ENCODE peak calls at places on chromosomes 7 and 10, in four cellular contexts. One of them, this sample, is unnamed.

GRCh38 chr10:98394855-98395440 is 20.0 kb downstream of the PYROXD2 start:
- DNase-seq in transverse colon: no peak
- DNase-seq in ascending aorta: no peak
- DNase-seq in body of pancreas: no peak
- DNase-seq in this sample: no peak

GRCh38 chr10:62036186-62037081 is 134.9 kb downstream of the ARID5B start:
- DNase-seq in transverse colon: no peak
- DNase-seq in ascending aorta: no peak
- DNase-seq in body of pancreas: no peak
- DNase-seq in this sample: no peak

GRCh38 chr7:123811056-123811455 is 33.9 kb upstream of the HYAL4 start:
- DNase-seq in transverse colon: no peak
- DNase-seq in ascending aorta: no peak
- DNase-seq in body of pancreas: no peak
- DNase-seq in this sample: no peak

GRCh38 chr7:123114288-123114687 is 85.5 kb downstream of the SLC13A1 start:
- DNase-seq in transverse colon: no peak
- DNase-seq in ascending aorta: no peak
- DNase-seq in body of pancreas: no peak
- DNase-seq in this sample: no peak

GRCh38 chr7:132403465-132404110 is 172.7 kb downstream of the PLXNA4 start:
- DNase-seq in transverse colon: no peak
- DNase-seq in ascending aorta: no peak
- DNase-seq in body of pancreas: no peak
- DNase-seq in this sample: no peak

GRCh38 chr7:149228831-149229471 is 10.5 kb upstream of the ZNF212 start:
- DNase-seq in transverse colon: no peak
- DNase-seq in ascending aorta: no peak
- DNase-seq in body of pancreas: no peak
- DNase-seq in this sample: no peak

GRCh38 chr10:436013-436697 is 253.3 kb downstream of the DIP2C start:
- DNase-seq in transverse colon: no peak
- DNase-seq in ascending aorta: no peak
- DNase-seq in body of pancreas: no peak
- DNase-seq in this sample: peak; percentile 66

GRCh38 chr10:8102708-8103401 is 48.4 kb downstream of the GATA3 start:
- DNase-seq in transverse colon: no peak
- DNase-seq in ascending aorta: no peak
- DNase-seq in body of pancreas: no peak
- DNase-seq in this sample: peak; percentile 91

GRCh38 chr7:112069879-112070321 is 136.3 kb downstream of the DOCK4 start:
- DNase-seq in transverse colon: no peak
- DNase-seq in ascending aorta: no peak
- DNase-seq in body of pancreas: no peak
- DNase-seq in this sample: no peak

GRCh38 chr7:130144632-130145171 is 60.5 kb downstream of the TMEM209 start:
- DNase-seq in transverse colon: no peak
- DNase-seq in ascending aorta: no peak
- DNase-seq in body of pancreas: peak; percentile 56
- DNase-seq in this sample: no peak

GRCh38 chr7:159075563-159076238 is 69.0 kb downstream of the VIPR2 start:
- DNase-seq in transverse colon: no peak
- DNase-seq in ascending aorta: no peak
- DNase-seq in body of pancreas: no peak
- DNase-seq in this sample: no peak

GRCh38 chr7:47551550-47552121 is 30.3 kb downstream of the TNS3 start:
- DNase-seq in transverse colon: no peak
- DNase-seq in ascending aorta: no peak
- DNase-seq in body of pancreas: no peak
- DNase-seq in this sample: no peak

GRCh38 chr7:143889068-143889467 is 12.9 kb downstream of the TCAF1 start:
- DNase-seq in transverse colon: no peak
- DNase-seq in ascending aorta: no peak
- DNase-seq in body of pancreas: no peak
- DNase-seq in this sample: no peak
- H3K4me3 ChIP-seq in transverse colon: no peak overlapping the region
- H3K4me3 ChIP-seq in ascending aorta: no peak overlapping the region
- H3K4me3 ChIP-seq in body of pancreas: no peak overlapping the region
- H3K4me3 ChIP-seq in this sample: no peak overlapping the region

DNA sequence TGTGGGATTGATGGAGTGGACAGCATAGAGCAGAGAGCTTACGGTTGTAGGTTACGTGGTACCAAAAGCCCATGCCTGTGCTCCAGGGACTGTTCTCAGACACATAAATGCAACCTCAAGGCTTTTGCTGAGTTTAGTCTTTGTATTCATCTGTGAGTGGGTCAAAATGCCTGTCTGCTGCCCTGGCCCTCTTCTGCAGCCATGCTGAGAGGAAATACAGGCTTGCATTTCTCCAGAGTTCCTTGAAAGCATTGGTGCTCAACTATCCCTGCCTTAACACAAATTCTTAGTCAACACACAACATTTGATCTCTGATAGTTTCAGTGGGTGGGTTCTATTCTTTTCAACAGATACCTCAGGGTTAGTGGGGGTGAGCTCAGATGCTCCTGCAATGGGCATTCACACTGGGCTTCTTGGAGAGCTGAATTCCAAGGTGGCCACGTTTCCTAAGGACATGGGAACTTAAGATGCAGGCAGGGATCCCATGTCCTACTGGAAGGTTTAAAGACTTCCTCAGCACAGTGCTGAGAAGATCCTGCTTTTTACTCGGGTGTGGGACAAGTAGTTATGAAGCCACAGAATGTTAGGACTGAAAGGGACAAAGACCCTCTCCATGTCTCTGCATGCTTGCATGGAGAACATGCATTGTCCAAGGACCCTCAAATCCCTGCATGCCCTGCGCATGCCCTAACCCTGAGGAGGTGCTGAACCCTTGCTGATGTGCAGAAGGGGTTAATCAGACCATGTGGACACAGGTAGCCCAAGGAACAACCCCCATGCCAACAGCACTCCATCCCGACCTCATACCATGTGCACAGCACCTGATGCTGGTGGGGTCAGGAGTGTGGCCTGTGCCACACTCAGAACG is 15.5 kb downstream of the IL2RA start:
- DNase-seq in transverse colon: no peak
- DNase-seq in ascending aorta: no peak
- DNase-seq in body of pancreas: no peak
- DNase-seq in this sample: no peak
- H3K4me1 ChIP-seq in transverse colon: peaks cover 4% of the 10 kb centered on the region
- H3K4me1 ChIP-seq in ascending aorta: peaks cover 2% of the 10 kb centered on the region
- H3K4me1 ChIP-seq in body of pancreas: no peaks in the 10 kb centered on the region
- H3K4me1 ChIP-seq in this sample: no peaks in the 10 kb centered on the region

DNA sequence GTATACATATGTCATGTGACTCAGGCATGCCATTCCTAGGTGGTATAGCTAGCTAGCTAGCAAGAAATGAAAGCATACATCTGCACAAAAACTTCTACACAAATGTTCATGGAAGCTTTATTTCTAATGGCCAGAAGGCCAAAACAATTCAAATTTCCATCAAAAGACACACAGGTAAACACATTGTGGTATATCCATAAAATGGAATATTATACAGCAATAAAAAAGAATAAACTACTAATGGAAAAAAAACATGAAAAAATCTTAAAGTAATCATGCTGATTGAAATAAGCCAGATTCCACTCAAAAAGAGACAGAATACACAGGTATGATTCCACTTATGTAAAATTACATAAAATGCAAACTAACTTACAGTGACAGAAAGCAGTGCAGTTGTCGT is 154.3 kb downstream of the MACC1 start:
- DNase-seq in transverse colon: no peak
- DNase-seq in ascending aorta: no peak
- DNase-seq in body of pancreas: no peak
- DNase-seq in this sample: no peak
- TF ChIP-seq CTCF in transverse colon: no peak
- TF ChIP-seq CTCF in ascending aorta: no peak
- TF ChIP-seq CTCF in body of pancreas: no peak
- TF ChIP-seq CTCF in this sample: no peak

GRCh38 chr7:2205036-2205780 is 27.5 kb downstream of the MAD1L1 start:
- DNase-seq in transverse colon: no peak
- DNase-seq in ascending aorta: no peak
- DNase-seq in body of pancreas: no peak
- DNase-seq in this sample: peak; percentile 45

GRCh38 chr7:2202361-2202761 is 30.4 kb downstream of the MAD1L1 start:
- DNase-seq in transverse colon: no peak
- DNase-seq in ascending aorta: no peak
- DNase-seq in body of pancreas: no peak
- DNase-seq in this sample: no peak

GRCh38 chr7:2203551-2204300 is 29.0 kb downstream of the MAD1L1 start:
- DNase-seq in transverse colon: no peak
- DNase-seq in ascending aorta: no peak
- DNase-seq in body of pancreas: no peak
- DNase-seq in this sample: peak; percentile 37

GRCh38 chr7:2202901-2203550 is 29.7 kb downstream of the MAD1L1 start:
- DNase-seq in transverse colon: no peak
- DNase-seq in ascending aorta: no peak
- DNase-seq in body of pancreas: no peak
- DNase-seq in this sample: peak; percentile 9

DNA sequence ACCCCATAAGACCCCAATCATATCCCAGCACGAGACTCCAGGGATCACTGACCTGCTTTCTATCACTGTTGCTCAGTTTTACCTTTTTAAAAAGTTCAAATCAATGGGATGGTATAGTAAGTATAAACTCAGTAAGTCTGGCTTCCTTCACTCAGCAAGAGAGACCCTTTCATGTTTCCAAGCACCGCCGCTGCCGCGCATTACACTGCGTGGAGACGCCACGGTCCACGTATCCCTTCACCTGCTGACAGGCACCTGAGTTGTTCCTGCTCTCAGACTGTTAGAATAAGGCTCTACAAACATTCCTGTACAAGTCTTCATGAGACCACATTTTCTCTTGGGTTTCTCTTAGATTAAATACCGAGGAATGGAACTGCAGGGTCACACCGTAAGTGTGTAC is 28.3 kb downstream of the MAD1L1 start:
- DNase-seq in transverse colon: no peak
- DNase-seq in ascending aorta: no peak
- DNase-seq in body of pancreas: no peak
- DNase-seq in this sample: peak; percentile 9
- H3K4me3 ChIP-seq in transverse colon: no peak overlapping the region
- H3K4me3 ChIP-seq in ascending aorta: no peak overlapping the region
- H3K4me3 ChIP-seq in body of pancreas: no peak overlapping the region
- H3K4me3 ChIP-seq in this sample: no peak overlapping the region

GRCh38 chr7:76053461-76053860 is 5.6 kb downstream of the MDH2 start:
- DNase-seq in transverse colon: no peak
- DNase-seq in ascending aorta: no peak
- DNase-seq in body of pancreas: no peak
- DNase-seq in this sample: no peak
- H3K4me1 ChIP-seq in transverse colon: peaks cover 10% of the 10 kb centered on the region
- H3K4me1 ChIP-seq in ascending aorta: peaks cover 10% of the 10 kb centered on the region
- H3K4me1 ChIP-seq in body of pancreas: peaks cover 70% of the 10 kb centered on the region
- H3K4me1 ChIP-seq in this sample: peaks cover 13% of the 10 kb centered on the region

DNA sequence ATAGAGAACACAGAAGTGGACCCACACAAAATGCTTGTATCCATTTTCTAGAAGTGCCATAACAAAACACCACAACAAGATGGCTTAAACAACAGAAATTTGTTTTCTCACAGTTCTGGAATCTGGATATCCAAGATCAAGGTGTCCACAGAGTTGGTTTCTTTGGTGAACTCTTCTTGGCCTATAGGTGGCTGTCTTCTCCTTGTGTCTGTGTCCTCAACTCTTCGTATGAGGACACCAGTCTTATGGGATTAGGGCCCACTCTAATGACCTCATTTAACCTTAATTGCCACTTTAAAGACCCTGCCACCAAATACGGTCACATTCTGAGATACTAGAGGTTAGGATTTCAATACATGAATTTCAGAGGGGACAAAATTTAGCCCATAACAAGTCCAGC is 30.8 kb upstream of the C10orf71 start:
- DNase-seq in transverse colon: no peak
- DNase-seq in ascending aorta: no peak
- DNase-seq in body of pancreas: no peak
- DNase-seq in this sample: no peak
- TF ChIP-seq CTCF in transverse colon: no peak
- TF ChIP-seq CTCF in ascending aorta: no peak
- TF ChIP-seq CTCF in body of pancreas: no peak
- TF ChIP-seq CTCF in this sample: no peak

GRCh38 chr10:92238586-92239098 is 52.2 kb downstream of the CPEB3 start:
- DNase-seq in transverse colon: peak; percentile 74
- DNase-seq in ascending aorta: no peak
- DNase-seq in body of pancreas: peak; percentile 55
- DNase-seq in this sample: no peak
- H3K4me3 ChIP-seq in transverse colon: no peak overlapping the region
- H3K4me3 ChIP-seq in ascending aorta: peak overlapping the region; percentile 70
- H3K4me3 ChIP-seq in body of pancreas: peak overlapping the region; percentile 68
- H3K4me3 ChIP-seq in this sample: peak overlapping the region; percentile 69

DNA sequence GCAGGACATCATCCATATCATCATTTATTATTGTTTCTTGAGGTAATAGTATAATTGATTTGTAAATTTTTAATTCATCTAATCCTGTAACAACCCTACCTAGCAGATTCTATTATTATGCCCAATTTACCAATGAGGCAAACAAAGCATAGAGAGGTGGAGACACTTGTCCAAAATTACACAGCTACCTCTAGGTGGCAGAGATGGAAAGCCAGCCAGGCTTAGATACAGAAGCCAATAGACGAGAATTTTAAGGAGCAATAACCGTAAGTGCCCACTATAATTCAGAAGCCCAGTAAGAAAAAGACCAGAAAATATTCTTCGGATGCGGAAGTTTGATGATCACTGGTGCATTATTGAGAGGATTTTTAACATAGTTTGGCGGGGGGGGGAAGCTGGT is 54.0 kb downstream of the ANK3 start:
- DNase-seq in transverse colon: no peak
- DNase-seq in ascending aorta: no peak
- DNase-seq in body of pancreas: no peak
- DNase-seq in this sample: no peak
- H3K4me1 ChIP-seq in transverse colon: no peaks in the 10 kb centered on the region
- H3K4me1 ChIP-seq in ascending aorta: no peaks in the 10 kb centered on the region
- H3K4me1 ChIP-seq in body of pancreas: peaks cover 13% of the 10 kb centered on the region
- H3K4me1 ChIP-seq in this sample: peaks cover 5% of the 10 kb centered on the region

This sample was measured in Caco-2.